ENCODE peak calls at places on chromosome 21, in seven cellular contexts. One of them, this sample, is unnamed.

GRCh38 chr21:16310191-16310590 is 580.4 kb downstream of the USP25 start:
- DNase-seq in fibroblast of pulmonary artery: no peak
- DNase-seq in astrocyte: no peak
- DNase-seq in mucosa of descending colon: no peak
- DNase-seq in heart right ventricle: no peak
- DNase-seq in AG10803: no peak
- DNase-seq in cardiac fibroblast: no peak
- DNase-seq in this sample: no peak

GRCh38 chr21:24290151-24290833 is 1317.0 kb downstream of the MRPL39 start:
- DNase-seq in astrocyte: no peak
- DNase-seq in cardiac fibroblast: no peak
- DNase-seq in fibroblast of pulmonary artery: no peak
- DNase-seq in AG10803: no peak
- DNase-seq in mucosa of descending colon: no peak
- DNase-seq in heart right ventricle: no peak
- DNase-seq in this sample: no peak

GRCh38 chr21:29154270-29154669 is 23.8 kb downstream of the MAP3K7CL start:
- DNase-seq in cardiac fibroblast: no peak
- DNase-seq in AG10803: no peak
- DNase-seq in heart right ventricle: no peak
- DNase-seq in astrocyte: no peak
- DNase-seq in fibroblast of pulmonary artery: no peak
- DNase-seq in mucosa of descending colon: no peak
- DNase-seq in this sample: no peak

GRCh38 chr21:33232640-33233039 is 2.9 kb downstream of the IFNAR2 start:
- DNase-seq in fibroblast of pulmonary artery: peak
- DNase-seq in heart right ventricle: no peak
- DNase-seq in astrocyte: no peak
- DNase-seq in cardiac fibroblast: no peak
- DNase-seq in mucosa of descending colon: no peak
- DNase-seq in AG10803: no peak
- DNase-seq in this sample: no peak

GRCh38 chr21:38857152-38857825 is 51.6 kb downstream of the ETS2 start:
- DNase-seq in AG10803: no peak
- DNase-seq in mucosa of descending colon: no peak
- DNase-seq in fibroblast of pulmonary artery: no peak
- DNase-seq in astrocyte: no peak
- DNase-seq in cardiac fibroblast: no peak
- DNase-seq in heart right ventricle: no peak
- DNase-seq in this sample: no peak

GRCh38 chr21:41779659-41780058 is 12.8 kb upstream of the RIPK4 start:
- DNase-seq in cardiac fibroblast: no peak
- DNase-seq in astrocyte: no peak
- DNase-seq in heart right ventricle: no peak
- DNase-seq in fibroblast of pulmonary artery: no peak
- DNase-seq in mucosa of descending colon: no peak
- DNase-seq in AG10803: no peak
- DNase-seq in this sample: no peak

GRCh38 chr21:28337319-28337718 is 655.4 kb downstream of the LTN1 start:
- DNase-seq in fibroblast of pulmonary artery: peak
- DNase-seq in AG10803: peak
- DNase-seq in heart right ventricle: no peak
- DNase-seq in cardiac fibroblast: peak
- DNase-seq in mucosa of descending colon: no peak
- DNase-seq in astrocyte: peak
- DNase-seq in this sample: no peak

GRCh38 chr21:41768371-41769042 is 1.7 kb upstream of the RIPK4 start:
- DNase-seq in astrocyte: peak
- DNase-seq in AG10803: peak
- DNase-seq in mucosa of descending colon: peak
- DNase-seq in heart right ventricle: no peak
- DNase-seq in cardiac fibroblast: peak
- DNase-seq in fibroblast of pulmonary artery: peak
- DNase-seq in this sample: no peak

GRCh38 chr21:21851657-21852056 is 853.4 kb downstream of the NCAM2 start:
- DNase-seq in mucosa of descending colon: no peak
- DNase-seq in astrocyte: peak
- DNase-seq in cardiac fibroblast: peak
- DNase-seq in fibroblast of pulmonary artery: peak
- DNase-seq in AG10803: peak
- DNase-seq in heart right ventricle: no peak
- DNase-seq in this sample: no peak

GRCh38 chr21:41482321-41482720 is 25.6 kb downstream of the TMPRSS2 start:
- DNase-seq in mucosa of descending colon: no peak
- DNase-seq in astrocyte: peak
- DNase-seq in fibroblast of pulmonary artery: no peak
- DNase-seq in AG10803: peak
- DNase-seq in cardiac fibroblast: no peak
- DNase-seq in heart right ventricle: no peak
- DNase-seq in this sample: no peak

GRCh38 chr21:38562182-38562581 is 63.9 kb upstream of the ERG start:
- DNase-seq in astrocyte: no peak
- DNase-seq in cardiac fibroblast: no peak
- DNase-seq in fibroblast of pulmonary artery: no peak
- DNase-seq in heart right ventricle: no peak
- DNase-seq in mucosa of descending colon: no peak
- DNase-seq in AG10803: no peak
- DNase-seq in this sample: no peak

GRCh38 chr21:42473495-42474042 is 22.5 kb downstream of the RSPH1 start:
- DNase-seq in astrocyte: no peak
- DNase-seq in mucosa of descending colon: no peak
- DNase-seq in heart right ventricle: no peak
- DNase-seq in cardiac fibroblast: no peak
- DNase-seq in fibroblast of pulmonary artery: no peak
- DNase-seq in AG10803: no peak
- DNase-seq in this sample: no peak

GRCh38 chr21:36111238-36111637 is 23.6 kb upstream of the CBR3 start:
- DNase-seq in cardiac fibroblast: no peak
- DNase-seq in AG10803: no peak
- DNase-seq in fibroblast of pulmonary artery: no peak
- DNase-seq in mucosa of descending colon: no peak
- DNase-seq in heart right ventricle: no peak
- DNase-seq in astrocyte: no peak
- DNase-seq in this sample: no peak

GRCh38 chr21:33286600-33287456 is 20.7 kb downstream of the IL10RB start:
- DNase-seq in fibroblast of pulmonary artery: peak
- DNase-seq in astrocyte: peak
- DNase-seq in mucosa of descending colon: peak
- DNase-seq in AG10803: peak
- DNase-seq in cardiac fibroblast: peak
- DNase-seq in heart right ventricle: peak
- DNase-seq in this sample: peak

GRCh38 chr21:31668651-31669491 is 9.4 kb downstream of the SOD1 start:
- DNase-seq in fibroblast of pulmonary artery: no peak
- DNase-seq in heart right ventricle: no peak
- DNase-seq in AG10803: no peak
- DNase-seq in mucosa of descending colon: no peak
- DNase-seq in astrocyte: no peak
- DNase-seq in cardiac fibroblast: peak
- DNase-seq in this sample: no peak

GRCh38 chr21:36408568-36408967 is 23.4 kb downstream of the CHAF1B start:
- DNase-seq in mucosa of descending colon: no peak
- DNase-seq in astrocyte: no peak
- DNase-seq in fibroblast of pulmonary artery: no peak
- DNase-seq in heart right ventricle: no peak
- DNase-seq in AG10803: no peak
- DNase-seq in cardiac fibroblast: no peak
- DNase-seq in this sample: no peak

GRCh38 chr21:14303731-14304488 is 79.0 kb downstream of the HSPA13 start:
- DNase-seq in astrocyte: no peak
- DNase-seq in cardiac fibroblast: no peak
- DNase-seq in AG10803: no peak
- DNase-seq in heart right ventricle: no peak
- DNase-seq in fibroblast of pulmonary artery: no peak
- DNase-seq in mucosa of descending colon: no peak
- DNase-seq in this sample: no peak

GRCh38 chr21:31731112-31731801 is 661 bp downstream of the SCAF4 start:
- DNase-seq in mucosa of descending colon: peak
- DNase-seq in astrocyte: no peak
- DNase-seq in AG10803: peak
- DNase-seq in cardiac fibroblast: no peak
- DNase-seq in fibroblast of pulmonary artery: no peak
- DNase-seq in heart right ventricle: peak
- DNase-seq in this sample: peak

DNA sequence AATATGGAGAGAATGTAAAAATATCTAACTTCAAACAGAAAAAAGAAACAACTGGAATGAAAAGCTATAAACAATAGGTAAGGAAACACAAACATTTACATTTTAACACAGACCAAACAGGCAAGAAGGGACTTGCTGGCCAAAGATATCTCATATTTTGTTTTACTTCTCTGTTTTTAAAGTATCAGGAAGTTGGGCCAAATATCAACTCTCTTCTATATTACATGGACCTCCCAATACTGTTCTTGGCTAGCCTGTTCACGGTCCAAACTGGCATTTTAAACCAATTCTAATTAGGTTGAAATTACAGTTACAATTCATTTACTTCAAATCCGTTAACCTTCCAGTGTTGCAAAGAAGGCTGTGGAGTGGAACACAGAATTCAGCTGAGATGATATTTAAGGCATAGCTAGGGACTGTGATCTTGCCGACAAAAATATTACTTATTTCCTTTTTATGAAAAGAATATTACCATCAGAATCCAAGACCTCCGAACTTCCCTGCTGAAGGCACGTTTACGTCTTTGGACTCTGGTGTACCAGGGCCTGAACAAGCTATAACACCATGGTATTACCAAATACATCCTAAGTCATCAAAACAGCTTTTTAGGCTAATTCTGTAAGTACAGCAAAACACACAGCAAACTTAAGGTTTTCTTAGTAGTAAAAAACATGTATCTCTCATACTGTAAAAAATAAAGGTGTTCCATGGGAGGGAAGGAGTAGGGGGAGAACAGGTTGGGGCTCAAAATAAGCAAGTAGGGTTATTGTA is 165.4 kb downstream of the RUNX1 start:
- DNase-seq in cardiac fibroblast: no peak
- DNase-seq in fibroblast of pulmonary artery: no peak
- DNase-seq in astrocyte: no peak
- DNase-seq in heart right ventricle: no peak
- DNase-seq in AG10803: no peak
- DNase-seq in mucosa of descending colon: no peak
- DNase-seq in this sample: no peak
- H3K4me3 ChIP-seq in cardiac fibroblast: no peak
- H3K4me3 ChIP-seq in fibroblast of pulmonary artery: peak
- H3K4me3 ChIP-seq in astrocyte: peak
- H3K4me3 ChIP-seq in heart right ventricle: peak
- H3K4me3 ChIP-seq in AG10803: peak
- H3K4me3 ChIP-seq in mucosa of descending colon: no peak
- H3K4me3 ChIP-seq in this sample: no peak

DNA sequence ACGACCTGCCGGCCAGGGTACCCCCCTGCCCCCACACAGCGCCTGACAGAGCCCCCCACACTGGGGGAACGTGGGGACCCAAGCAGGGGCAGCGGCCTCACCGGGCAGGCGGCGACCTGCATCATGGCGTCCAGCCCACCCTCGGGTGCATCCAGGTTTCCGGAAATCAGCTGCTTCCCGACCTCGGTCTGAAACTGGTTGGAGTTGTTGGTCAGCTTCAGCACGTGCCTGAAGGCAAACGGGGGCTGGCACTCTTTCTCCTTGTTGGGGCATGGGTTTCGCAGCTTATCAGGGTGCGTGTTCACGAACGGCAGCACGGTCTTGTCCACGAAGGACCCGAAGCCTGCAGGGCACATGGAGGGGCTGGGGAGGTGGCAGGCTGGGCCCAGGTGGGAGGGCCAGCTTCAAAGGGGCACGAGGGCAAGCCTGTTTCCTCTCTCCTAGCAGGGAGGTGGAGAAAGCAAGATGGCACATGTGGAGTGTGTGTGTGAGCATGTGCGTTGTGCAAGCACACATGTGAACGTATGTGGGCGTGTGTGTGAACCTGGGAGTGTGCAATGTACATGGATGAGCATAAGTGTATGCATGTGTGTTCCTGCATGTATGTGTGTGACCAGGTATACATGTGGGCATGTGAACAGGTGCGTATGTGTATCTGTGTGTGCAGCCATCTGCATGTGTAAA is 19.2 kb downstream of the ITGB2 start:
- DNase-seq in fibroblast of pulmonary artery: no peak
- DNase-seq in astrocyte: no peak
- DNase-seq in AG10803: no peak
- DNase-seq in mucosa of descending colon: no peak
- DNase-seq in cardiac fibroblast: no peak
- DNase-seq in heart right ventricle: no peak
- DNase-seq in this sample: no peak
- TF ChIP-seq CTCF in fibroblast of pulmonary artery: no peak
- TF ChIP-seq CTCF in astrocyte: no peak
- TF ChIP-seq CTCF in AG10803: no peak
- TF ChIP-seq CTCF in mucosa of descending colon: no peak
- TF ChIP-seq CTCF in cardiac fibroblast: no peak
- TF ChIP-seq CTCF in heart right ventricle: no peak
- TF ChIP-seq CTCF in this sample: no peak

GRCh38 chr21:46228345-46229051 is at the start of gene LSS:
- DNase-seq in mucosa of descending colon: peak
- DNase-seq in AG10803: peak
- DNase-seq in astrocyte: peak
- DNase-seq in fibroblast of pulmonary artery: peak
- DNase-seq in heart right ventricle: peak
- DNase-seq in cardiac fibroblast: peak
- DNase-seq in this sample: peak

GRCh38 chr21:46227811-46228344 is 696 bp downstream of the LSS start:
- DNase-seq in cardiac fibroblast: no peak
- DNase-seq in astrocyte: no peak
- DNase-seq in AG10803: no peak
- DNase-seq in mucosa of descending colon: no peak
- DNase-seq in fibroblast of pulmonary artery: peak
- DNase-seq in heart right ventricle: no peak
- DNase-seq in this sample: no peak

GRCh38 chr21:46226920-46227599 is 1.5 kb downstream of the LSS start:
- DNase-seq in mucosa of descending colon: no peak
- DNase-seq in astrocyte: peak
- DNase-seq in cardiac fibroblast: peak
- DNase-seq in AG10803: peak
- DNase-seq in fibroblast of pulmonary artery: peak
- DNase-seq in heart right ventricle: no peak
- DNase-seq in this sample: peak

GRCh38 chr21:46229133-46229922 is 754 bp upstream of the LSS start:
- DNase-seq in astrocyte: no peak
- DNase-seq in cardiac fibroblast: no peak
- DNase-seq in mucosa of descending colon: peak
- DNase-seq in fibroblast of pulmonary artery: no peak
- DNase-seq in AG10803: no peak
- DNase-seq in heart right ventricle: no peak
- DNase-seq in this sample: no peak

GRCh38 chr21:46229923-46230260 is 1.3 kb upstream of the LSS start:
- DNase-seq in cardiac fibroblast: no peak
- DNase-seq in AG10803: no peak
- DNase-seq in heart right ventricle: no peak
- DNase-seq in astrocyte: no peak
- DNase-seq in fibroblast of pulmonary artery: no peak
- DNase-seq in mucosa of descending colon: no peak
- DNase-seq in this sample: no peak
- H3K4me3 ChIP-seq in cardiac fibroblast: peak
- H3K4me3 ChIP-seq in AG10803: peak
- H3K4me3 ChIP-seq in heart right ventricle: peak
- H3K4me3 ChIP-seq in astrocyte: peak
- H3K4me3 ChIP-seq in fibroblast of pulmonary artery: peak
- H3K4me3 ChIP-seq in mucosa of descending colon: no peak
- H3K4me3 ChIP-seq in this sample: peak

GRCh38 chr21:37550618-37551405 is 184.2 kb downstream of the DYRK1A start:
- DNase-seq in heart right ventricle: no peak
- DNase-seq in cardiac fibroblast: no peak
- DNase-seq in astrocyte: no peak
- DNase-seq in mucosa of descending colon: no peak
- DNase-seq in AG10803: no peak
- DNase-seq in fibroblast of pulmonary artery: no peak
- DNase-seq in this sample: no peak
- TF ChIP-seq CTCF in heart right ventricle: no peak
- TF ChIP-seq CTCF in cardiac fibroblast: no peak
- TF ChIP-seq CTCF in astrocyte: no peak
- TF ChIP-seq CTCF in mucosa of descending colon: no peak
- TF ChIP-seq CTCF in AG10803: no peak
- TF ChIP-seq CTCF in fibroblast of pulmonary artery: no peak
- TF ChIP-seq CTCF in this sample: no peak

GRCh38 chr21:45417256-45417950 is 12.4 kb downstream of the COL18A1 start:
- DNase-seq in mucosa of descending colon: peak
- DNase-seq in heart right ventricle: no peak
- DNase-seq in astrocyte: no peak
- DNase-seq in cardiac fibroblast: no peak
- DNase-seq in fibroblast of pulmonary artery: no peak
- DNase-seq in AG10803: no peak
- DNase-seq in this sample: no peak
- H3K4me3 ChIP-seq in mucosa of descending colon: no peak
- H3K4me3 ChIP-seq in heart right ventricle: no peak
- H3K4me3 ChIP-seq in astrocyte: no peak
- H3K4me3 ChIP-seq in cardiac fibroblast: no peak
- H3K4me3 ChIP-seq in fibroblast of pulmonary artery: no peak
- H3K4me3 ChIP-seq in AG10803: no peak
- H3K4me3 ChIP-seq in this sample: no peak

This sample was measured in testis.